ENCODE peak calls at places on chromosomes 16 and 17, in ten cellular contexts. One of them, this sample, is unnamed. For H3K9me2 and H3K4me1, the result is how much of the 10 kb centered on the place peaks cover.

GRCh38 chr16:9823510-9823909 is 358.7 kb downstream of the GRIN2A start:
- DNase-seq in hepatocyte: no peak
- DNase-seq in GM23338: no peak
- DNase-seq in OCI-LY7: no peak
- DNase-seq in SK-N-SH: no peak
- DNase-seq in PC-9: no peak
- DNase-seq in GM23248: no peak
- DNase-seq in Karpas-422: no peak
- DNase-seq in HCT116: no peak
- DNase-seq in PC-3: no peak
- DNase-seq in this sample: no peak

GRCh38 chr17:3647769-3648540 is 11.4 kb downstream of the CTNS start:
- DNase-seq in hepatocyte: peak
- DNase-seq in GM23338: peak
- DNase-seq in OCI-LY7: peak
- DNase-seq in SK-N-SH: peak
- DNase-seq in PC-9: no peak
- DNase-seq in GM23248: peak
- DNase-seq in Karpas-422: peak
- DNase-seq in HCT116: peak
- DNase-seq in PC-3: peak
- DNase-seq in this sample: peak

GRCh38 chr17:83056583-83057396 is 22.6 kb upstream of the METRNL start:
- DNase-seq in hepatocyte: no peak
- DNase-seq in GM23338: no peak
- DNase-seq in OCI-LY7: no peak
- DNase-seq in SK-N-SH: peak
- DNase-seq in PC-9: no peak
- DNase-seq in GM23248: peak
- DNase-seq in Karpas-422: no peak
- DNase-seq in HCT116: no peak
- DNase-seq in PC-3: peak
- DNase-seq in this sample: no peak

GRCh38 chr17:30824002-30824355 is 513 bp downstream of the CRLF3 start:
- DNase-seq in hepatocyte: peak
- DNase-seq in GM23338: no peak
- DNase-seq in OCI-LY7: peak
- DNase-seq in SK-N-SH: peak
- DNase-seq in PC-9: no peak
- DNase-seq in GM23248: peak
- DNase-seq in Karpas-422: peak
- DNase-seq in HCT116: no peak
- DNase-seq in PC-3: no peak
- DNase-seq in this sample: no peak

GRCh38 chr17:73874008-73874407 is 229.8 kb upstream of the SDK2 start:
- DNase-seq in hepatocyte: peak
- DNase-seq in GM23338: no peak
- DNase-seq in OCI-LY7: no peak
- DNase-seq in SK-N-SH: no peak
- DNase-seq in PC-9: no peak
- DNase-seq in GM23248: no peak
- DNase-seq in Karpas-422: no peak
- DNase-seq in HCT116: no peak
- DNase-seq in PC-3: no peak
- DNase-seq in this sample: no peak

GRCh38 chr17:82302498-82302963 is 14.9 kb downstream of the CD7 start:
- DNase-seq in hepatocyte: no peak
- DNase-seq in GM23338: no peak
- DNase-seq in OCI-LY7: no peak
- DNase-seq in SK-N-SH: peak
- DNase-seq in PC-9: no peak
- DNase-seq in GM23248: no peak
- DNase-seq in Karpas-422: no peak
- DNase-seq in HCT116: no peak
- DNase-seq in PC-3: no peak
- DNase-seq in this sample: no peak

GRCh38 chr16:870856-871561 is 70.5 kb upstream of the GNG13 start:
- DNase-seq in hepatocyte: no peak
- DNase-seq in GM23338: no peak
- DNase-seq in OCI-LY7: no peak
- DNase-seq in SK-N-SH: no peak
- DNase-seq in PC-9: no peak
- DNase-seq in GM23248: no peak
- DNase-seq in Karpas-422: no peak
- DNase-seq in HCT116: no peak
- DNase-seq in PC-3: no peak
- DNase-seq in this sample: no peak

GRCh38 chr16:86946396-86946795 is 368.0 kb downstream of the FOXL1 start:
- DNase-seq in hepatocyte: no peak
- DNase-seq in GM23338: peak
- DNase-seq in OCI-LY7: no peak
- DNase-seq in SK-N-SH: no peak
- DNase-seq in PC-9: no peak
- DNase-seq in GM23248: no peak
- DNase-seq in Karpas-422: no peak
- DNase-seq in HCT116: no peak
- DNase-seq in PC-3: peak
- DNase-seq in this sample: no peak

GRCh38 chr16:4936991-4937781 is at the start of gene PPL:
- DNase-seq in hepatocyte: peak
- DNase-seq in GM23338: peak
- DNase-seq in OCI-LY7: no peak
- DNase-seq in SK-N-SH: peak
- DNase-seq in PC-9: peak
- DNase-seq in GM23248: no peak
- DNase-seq in Karpas-422: no peak
- DNase-seq in HCT116: peak
- DNase-seq in PC-3: peak
- DNase-seq in this sample: peak

GRCh38 chr16:67150058-67150832 is 553 bp downstream of the B3GNT9 start:
- DNase-seq in hepatocyte: peak
- DNase-seq in GM23338: peak
- DNase-seq in OCI-LY7: no peak
- DNase-seq in SK-N-SH: peak
- DNase-seq in PC-9: no peak
- DNase-seq in GM23248: peak
- DNase-seq in Karpas-422: no peak
- DNase-seq in HCT116: no peak
- DNase-seq in PC-3: no peak
- DNase-seq in this sample: peak

GRCh38 chr17:16477255-16477654 is 14.7 kb downstream of the LRRC75A start:
- DNase-seq in hepatocyte: peak
- DNase-seq in GM23338: no peak
- DNase-seq in OCI-LY7: no peak
- DNase-seq in SK-N-SH: no peak
- DNase-seq in PC-9: no peak
- DNase-seq in GM23248: peak
- DNase-seq in Karpas-422: no peak
- DNase-seq in HCT116: peak
- DNase-seq in PC-3: peak
- DNase-seq in this sample: no peak

GRCh38 chr17:50565559-50566350 is 5.2 kb downstream of the CACNA1G start:
- DNase-seq in hepatocyte: no peak
- DNase-seq in GM23338: peak
- DNase-seq in OCI-LY7: no peak
- DNase-seq in SK-N-SH: peak
- DNase-seq in PC-9: no peak
- DNase-seq in GM23248: peak
- DNase-seq in Karpas-422: peak
- DNase-seq in HCT116: no peak
- DNase-seq in PC-3: no peak
- DNase-seq in this sample: no peak

GRCh38 chr17:50272246-50272645 is 2.0 kb upstream of the TMEM92 start:
- DNase-seq in hepatocyte: peak
- DNase-seq in GM23338: no peak
- DNase-seq in OCI-LY7: no peak
- DNase-seq in SK-N-SH: peak
- DNase-seq in PC-9: no peak
- DNase-seq in GM23248: no peak
- DNase-seq in Karpas-422: no peak
- DNase-seq in HCT116: no peak
- DNase-seq in PC-3: no peak
- DNase-seq in this sample: no peak

GRCh38 chr17:3979276-3979583 is 15.0 kb upstream of the ATP2A3 start:
- DNase-seq in hepatocyte: no peak
- DNase-seq in GM23338: no peak
- DNase-seq in OCI-LY7: peak
- DNase-seq in SK-N-SH: peak
- DNase-seq in PC-9: no peak
- DNase-seq in GM23248: no peak
- DNase-seq in Karpas-422: no peak
- DNase-seq in HCT116: no peak
- DNase-seq in PC-3: no peak
- DNase-seq in this sample: no peak

GRCh38 chr17:62791235-62792121 is 16.6 kb downstream of the MARCHF10 start:
- DNase-seq in hepatocyte: no peak
- DNase-seq in GM23338: no peak
- DNase-seq in OCI-LY7: no peak
- DNase-seq in SK-N-SH: no peak
- DNase-seq in PC-9: peak
- DNase-seq in GM23248: peak
- DNase-seq in Karpas-422: no peak
- DNase-seq in HCT116: no peak
- DNase-seq in PC-3: peak
- DNase-seq in this sample: no peak

GRCh38 chr17:82943751-82944150 is 103.9 kb upstream of the ZNF750 start:
- DNase-seq in hepatocyte: no peak
- DNase-seq in GM23338: no peak
- DNase-seq in OCI-LY7: no peak
- DNase-seq in SK-N-SH: no peak
- DNase-seq in PC-9: no peak
- DNase-seq in GM23248: no peak
- DNase-seq in Karpas-422: no peak
- DNase-seq in HCT116: no peak
- DNase-seq in PC-3: no peak
- DNase-seq in this sample: no peak

DNA sequence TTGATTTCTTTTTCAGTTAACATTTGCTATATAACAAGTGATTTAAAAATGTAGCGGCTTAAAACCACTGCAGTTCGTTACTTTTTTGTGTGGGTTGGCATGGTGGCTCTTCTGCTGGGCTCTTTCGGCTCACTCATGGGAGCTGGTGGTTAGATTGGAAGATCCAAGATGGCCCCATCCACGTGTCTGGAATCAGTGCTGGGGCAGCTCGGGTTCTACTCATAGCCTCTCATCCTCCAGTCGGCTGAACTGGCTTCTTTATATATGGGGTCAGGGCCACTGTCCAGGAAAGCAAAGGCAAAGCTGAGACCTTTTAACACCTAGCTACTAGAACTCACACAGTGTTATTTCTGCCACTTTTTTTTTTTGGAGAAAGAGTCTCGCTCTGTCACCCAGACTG is 73.8 kb downstream of the SNX29 start:
- DNase-seq in hepatocyte: no peak
- DNase-seq in GM23338: no peak
- DNase-seq in OCI-LY7: no peak
- DNase-seq in SK-N-SH: no peak
- DNase-seq in PC-9: no peak
- DNase-seq in GM23248: no peak
- DNase-seq in Karpas-422: no peak
- DNase-seq in HCT116: no peak
- DNase-seq in PC-3: no peak
- DNase-seq in this sample: no peak
- H3K9me2 ChIP-seq in hepatocyte: under half
- H3K9me2 ChIP-seq in GM23338: under half
- H3K9me2 ChIP-seq in OCI-LY7: under half
- H3K9me2 ChIP-seq in SK-N-SH: under half
- H3K9me2 ChIP-seq in PC-9: under half
- H3K9me2 ChIP-seq in GM23248: under half
- H3K9me2 ChIP-seq in Karpas-422: under half
- H3K9me2 ChIP-seq in HCT116: under half
- H3K9me2 ChIP-seq in PC-3: under half
- H3K9me2 ChIP-seq in this sample: under half

GRCh38 chr17:43456029-43456428 is 27.7 kb upstream of the DHX8 start:
- DNase-seq in hepatocyte: no peak
- DNase-seq in GM23338: no peak
- DNase-seq in OCI-LY7: no peak
- DNase-seq in SK-N-SH: no peak
- DNase-seq in PC-9: no peak
- DNase-seq in GM23248: no peak
- DNase-seq in Karpas-422: no peak
- DNase-seq in HCT116: no peak
- DNase-seq in PC-3: no peak
- DNase-seq in this sample: no peak
- H3K4me1 ChIP-seq in hepatocyte: under half
- H3K4me1 ChIP-seq in GM23338: under half
- H3K4me1 ChIP-seq in OCI-LY7: under half
- H3K4me1 ChIP-seq in SK-N-SH: under half
- H3K4me1 ChIP-seq in PC-9: under half
- H3K4me1 ChIP-seq in GM23248: under half
- H3K4me1 ChIP-seq in Karpas-422: under half
- H3K4me1 ChIP-seq in HCT116: under half
- H3K4me1 ChIP-seq in PC-3: under half
- H3K4me1 ChIP-seq in this sample: under half

DNA sequence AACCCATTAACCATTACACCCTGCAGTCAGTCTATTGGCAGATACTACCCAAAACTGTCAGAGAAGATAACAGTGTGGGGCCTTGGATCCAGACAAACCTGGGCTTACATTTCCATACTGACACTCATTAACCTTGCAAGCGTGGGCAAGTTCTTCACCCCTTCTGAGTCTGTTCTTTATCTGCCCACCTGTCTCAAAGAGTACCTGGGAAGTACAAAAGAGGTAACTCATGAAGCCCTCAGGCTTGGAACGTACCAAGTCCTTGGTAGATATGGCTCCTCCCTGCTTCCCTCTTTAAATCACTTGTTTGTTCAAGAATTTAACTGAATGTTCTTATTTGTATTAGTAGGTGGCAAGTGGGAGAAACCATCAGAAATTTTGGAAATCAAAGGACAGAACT is 2.5 kb upstream of the IGSF6 start:
- DNase-seq in hepatocyte: no peak
- DNase-seq in GM23338: no peak
- DNase-seq in OCI-LY7: no peak
- DNase-seq in SK-N-SH: no peak
- DNase-seq in PC-9: no peak
- DNase-seq in GM23248: no peak
- DNase-seq in Karpas-422: no peak
- DNase-seq in HCT116: no peak
- DNase-seq in PC-3: no peak
- DNase-seq in this sample: no peak
- H3K27ac ChIP-seq in hepatocyte: no peak
- H3K27ac ChIP-seq in GM23338: peak
- H3K27ac ChIP-seq in OCI-LY7: no peak
- H3K27ac ChIP-seq in SK-N-SH: no peak
- H3K27ac ChIP-seq in PC-9: no peak
- H3K27ac ChIP-seq in GM23248: no peak
- H3K27ac ChIP-seq in Karpas-422: peak
- H3K27ac ChIP-seq in HCT116: no peak
- H3K27ac ChIP-seq in PC-3: no peak
- H3K27ac ChIP-seq in this sample: no peak

GRCh38 chr16:65793781-65794180 is 572.7 kb upstream of the CDH5 start:
- DNase-seq in hepatocyte: no peak
- DNase-seq in GM23338: no peak
- DNase-seq in OCI-LY7: no peak
- DNase-seq in SK-N-SH: no peak
- DNase-seq in PC-9: no peak
- DNase-seq in GM23248: no peak
- DNase-seq in Karpas-422: no peak
- DNase-seq in HCT116: no peak
- DNase-seq in PC-3: no peak
- DNase-seq in this sample: no peak
- H3K9me2 ChIP-seq in hepatocyte: under half
- H3K9me2 ChIP-seq in GM23338: under half
- H3K9me2 ChIP-seq in OCI-LY7: under half
- H3K9me2 ChIP-seq in SK-N-SH: under half
- H3K9me2 ChIP-seq in PC-9: under half
- H3K9me2 ChIP-seq in GM23248: under half
- H3K9me2 ChIP-seq in Karpas-422: under half
- H3K9me2 ChIP-seq in HCT116: under half
- H3K9me2 ChIP-seq in PC-3: under half
- H3K9me2 ChIP-seq in this sample: under half